ENCODE peak calls at places on chromosomes 1 and 21, in five cellular contexts. H is CD8-positive, alpha-beta T cell; L is endothelial cell; W is ascending aorta; D is tibial nerve. S is an unnamed sample.

GRCh38 chr1:97258597-97258996 is 537.0 kb downstream of the PTBP2 start:
- DNase-seq in H (no peak), L (no peak), W (no peak), D (no peak), S (no peak)

GRCh38 chr1:85372683-85373446 is 92.1 kb downstream of the DDAH1 start:
- DNase-seq in H (no peak), L (no peak), W (no peak), D (no peak), S (no peak)

GRCh38 chr1:84772428-84772943 is 82.2 kb upstream of the SSX2IP start:
- DNase-seq in H (peak), L (peak), W (peak), D (peak), S (peak)

GRCh38 chr1:91080650-91081049 is 58.8 kb upstream of the ZNF644 start:
- DNase-seq in H (no peak), L (no peak), W (no peak), D (no peak), S (no peak)

GRCh38 chr1:112702067-112702395 is 4.9 kb downstream of the RHOC start:
- DNase-seq in H (no peak), L (no peak), W (no peak), D (no peak), S (no peak)

GRCh38 chr1:50349242-50349565 is 74.0 kb downstream of the DMRTA2 start:
- DNase-seq in H (no peak), L (no peak), W (no peak), D (no peak), S (no peak)

GRCh38 chr1:92572520-92572919 is 85.8 kb upstream of the GFI1 start:
- DNase-seq in H (no peak), L (no peak), W (no peak), D (no peak), S (no peak)

GRCh38 chr1:17636612-17637011 is 97.1 kb downstream of the ARHGEF10L start:
- DNase-seq in H (peak), L (no peak), W (no peak), D (no peak), S (no peak)

GRCh38 chr21:39673163-39673562 is 60.4 kb downstream of the B3GALT5 start:
- DNase-seq in H (no peak), L (no peak), W (peak), D (no peak), S (no peak)

GRCh38 chr1:234874291-234875288 is 254.0 kb downstream of the TOMM20 start:
- DNase-seq in H (no peak), L (no peak), W (no peak), D (no peak), S (no peak)

GRCh38 chr1:48772221-48772620 is 4.5 kb downstream of the BEND5 start:
- DNase-seq in H (no peak), L (no peak), W (no peak), D (no peak), S (no peak)

GRCh38 chr1:7940745-7941436 is at the start of gene TNFRSF9:
- DNase-seq in H (peak), L (no peak), W (peak), D (no peak), S (no peak)

GRCh38 chr1:198848206-198848605 is 209.4 kb downstream of the PTPRC start:
- DNase-seq in H (no peak), L (no peak), W (no peak), D (no peak), S (no peak)

GRCh38 chr1:53129891-53130597 is 12.4 kb downstream of the SLC1A7 start:
- DNase-seq in H (no peak), L (no peak), W (no peak), D (no peak), S (no peak)

GRCh38 chr1:55144886-55145285 is 70.3 kb downstream of the USP24 start:
- DNase-seq in H (no peak), L (no peak), W (no peak), D (no peak), S (no peak)

GRCh38 chr1:55140546-55140983 is 74.6 kb downstream of the USP24 start:
- DNase-seq in H (peak), L (peak), W (peak), D (peak), S (peak)

GRCh38 chr1:55141295-55141893 is 73.8 kb downstream of the USP24 start:
- DNase-seq in H (no peak), L (no peak), W (no peak), D (no peak), S (no peak)

GRCh38 chr1:55146781-55147180 is 68.4 kb downstream of the USP24 start:
- DNase-seq in H (no peak), L (no peak), W (no peak), D (peak), S (no peak)

DNA sequence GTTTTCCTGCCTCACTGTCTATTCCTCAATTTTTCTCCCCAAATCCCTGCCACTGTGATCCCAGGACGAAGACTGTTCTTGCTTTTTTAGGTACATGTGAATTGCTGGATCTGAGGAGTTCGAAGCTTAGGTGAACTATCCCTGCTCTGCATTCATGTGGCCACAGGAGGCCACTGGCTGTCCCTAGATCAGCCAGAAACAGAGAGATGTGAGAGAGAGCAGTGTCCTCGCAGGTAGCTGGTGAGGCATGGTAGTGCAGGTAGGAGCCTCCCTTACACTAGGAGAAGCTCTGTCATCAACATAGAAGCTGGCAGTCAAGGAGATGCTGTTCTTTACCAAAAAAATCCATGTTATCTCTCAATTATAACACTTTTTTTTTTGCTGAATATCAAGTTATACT is 71.5 kb downstream of the USP24 start:
- DNase-seq in H (peak), L (no peak), W (no peak), D (no peak), S (no peak)
- TF ChIP-seq CTCF in H (no peak), L (no peak), W (no peak), D (no peak), S (peak)

DNA sequence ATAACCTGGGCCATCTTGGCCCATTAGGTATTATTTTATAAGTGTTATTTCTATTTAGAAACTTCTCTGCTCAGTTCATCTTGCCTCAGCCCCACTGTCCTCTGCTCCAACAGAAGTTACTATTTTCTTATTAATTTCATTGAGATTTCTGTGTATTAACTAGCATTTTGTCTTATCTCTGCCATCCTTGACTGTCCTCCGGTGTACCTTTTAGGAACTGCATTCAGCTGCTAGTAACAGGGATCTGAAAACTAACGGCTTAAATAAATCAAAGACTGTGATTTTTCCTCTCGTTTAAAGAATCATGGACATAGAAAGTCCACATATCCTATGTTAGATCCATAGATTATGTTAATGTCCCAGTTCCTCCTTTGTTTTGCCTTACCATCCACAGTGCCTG is 382.5 kb downstream of the MATN1 start:
- DNase-seq in H (no peak), L (no peak), W (no peak), D (no peak), S (no peak)
- TF ChIP-seq CTCF in H (no peak), L (no peak), W (no peak), D (no peak), S (peak)

GRCh38 chr21:21688877-21689276 is 690.7 kb downstream of the NCAM2 start:
- DNase-seq in H (no peak), L (peak), W (no peak), D (no peak), S (no peak)
- TF ChIP-seq CTCF in H (no peak), L (no peak), W (no peak), D (no peak), S (peak)

GRCh38 chr1:2022063-2022770 is 3.1 kb downstream of the GABRD start:
- DNase-seq in H (no peak), L (no peak), W (no peak), D (no peak), S (no peak)

GRCh38 chr1:2024887-2025286 is 5.7 kb downstream of the GABRD start:
- DNase-seq in H (peak), L (no peak), W (no peak), D (no peak), S (no peak)

GRCh38 chr1:2021550-2021949 is 2.4 kb downstream of the GABRD start:
- DNase-seq in H (no peak), L (no peak), W (no peak), D (no peak), S (no peak)

GRCh38 chr1:2024451-2024850 is 5.3 kb downstream of the GABRD start:
- DNase-seq in H (no peak), L (no peak), W (no peak), D (no peak), S (no peak)

GRCh38 chr1:2023187-2023586 is 4.0 kb downstream of the GABRD start:
- DNase-seq in H (no peak), L (no peak), W (no peak), D (no peak), S (no peak)
- TF ChIP-seq CTCF in H (no peak), L (no peak), W (no peak), D (no peak), S (no peak)

DNA sequence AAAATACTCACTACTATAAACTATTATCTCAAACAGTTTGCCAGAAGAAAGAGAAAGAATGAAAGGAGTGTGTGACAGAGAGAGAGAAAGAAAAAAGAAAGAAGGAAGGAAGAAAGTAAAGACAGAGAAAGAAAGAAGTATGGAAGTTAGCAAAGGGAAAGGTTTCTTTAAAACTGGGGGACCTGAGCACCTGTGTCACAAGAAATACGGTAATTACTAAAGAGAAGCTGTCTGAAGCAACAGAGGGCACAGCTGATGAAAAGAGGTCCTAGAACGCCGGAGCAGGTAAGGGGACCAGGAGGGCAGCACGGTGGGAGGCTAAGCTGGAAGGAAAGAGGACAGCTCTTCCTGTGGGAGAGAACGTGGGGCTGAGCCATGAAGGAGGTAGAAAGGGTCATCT is 163.6 kb downstream of the DSCAM start:
- DNase-seq in H (no peak), L (no peak), W (no peak), D (no peak), S (no peak)
- TF ChIP-seq CTCF in H (no peak), L (no peak), W (no peak), D (no peak), S (no peak)

DNA sequence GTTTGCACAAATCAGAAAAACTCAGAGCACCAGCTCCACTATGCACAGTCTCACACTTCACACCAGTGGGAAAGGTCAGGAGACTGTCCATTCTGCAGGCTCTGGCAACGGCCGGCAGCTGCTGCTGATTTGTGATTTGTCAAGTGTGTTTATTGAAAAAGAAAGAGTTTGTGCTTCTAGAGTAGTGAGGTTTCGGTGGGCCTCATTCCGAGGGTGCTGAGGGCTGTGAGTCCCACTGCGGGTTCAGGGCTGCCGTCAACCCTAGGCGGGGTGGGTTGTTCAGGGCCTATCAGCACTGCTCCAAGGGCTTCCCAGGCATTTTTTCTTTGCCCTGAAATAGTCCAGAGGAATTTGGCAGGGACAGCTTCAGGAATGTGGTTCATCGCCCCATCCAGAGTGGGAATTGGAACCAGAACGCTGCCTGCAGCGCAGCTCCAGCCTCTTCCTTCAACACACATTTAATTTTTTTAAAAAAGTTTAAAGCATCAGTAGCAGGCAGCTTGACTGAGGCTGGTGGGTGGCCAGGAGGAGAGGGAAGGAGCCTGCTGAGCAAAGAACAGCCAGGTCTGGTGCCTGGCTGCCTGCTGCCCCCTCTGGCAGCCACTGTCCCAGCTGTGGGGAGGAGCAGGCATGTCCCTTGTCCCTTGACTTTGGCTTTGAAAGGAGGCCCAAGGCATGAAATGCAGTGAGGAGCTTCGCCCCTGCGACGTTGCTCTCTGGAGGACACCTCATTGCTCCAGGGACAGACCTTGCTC is 19.7 kb downstream of the STUM start:
- DNase-seq in H (no peak), L (peak), W (no peak), D (no peak), S (no peak)
- TF ChIP-seq CTCF in H (no peak), L (no peak), W (no peak), D (no peak), S (peak)

S was measured in neural crest cell.